ENCODE peak calls at places on chromosomes 11 and 22, in eight cellular contexts. J is posterior cingulate gyrus; K is HTR-8/SVneo; H is Calu3; T is GM12865; S is activated CD4-positive, CD25-positive, alpha-beta regulatory T cell treated with anti-CD3 and anti-CD28 coated beads, Interleukin-2, amount 50 U/mL, for 72 hours; F is IMR-90; E is hypothalamus. U is an unnamed sample.

GRCh38 chr22:47195676-47196492 is 433.4 kb downstream of the TBC1D22A start:
- DNase-seq in S (no peak), T (no peak), J (no peak), K (no peak), E (no peak), H (no peak), F (no peak), U (peak)

GRCh38 chr22:29030016-29030617 is 31.5 kb downstream of the C22orf31 start:
- DNase-seq in T (no peak), J (no peak), H (peak), E (no peak), F (no peak), S (no peak), K (no peak), U (no peak)

GRCh38 chr11:100738701-100739100 is 51.6 kb downstream of the ARHGAP42 start:
- DNase-seq in K (no peak), H (no peak), J (no peak), E (no peak), T (no peak), F (no peak), S (no peak), U (no peak)

GRCh38 chr11:3831378-3832239 is 9.2 kb downstream of the RHOG start:
- DNase-seq in J (no peak), S (no peak), T (no peak), H (no peak), K (no peak), F (no peak), E (no peak), U (no peak)

GRCh38 chr11:126601136-126601535 is 245.7 kb downstream of the ST3GAL4 start:
- DNase-seq in F (no peak), S (no peak), J (no peak), E (no peak), T (no peak), K (no peak), H (no peak), U (no peak)

GRCh38 chr11:45384711-45385241 is 98.6 kb upstream of the SYT13 start:
- DNase-seq in T (no peak), J (no peak), F (no peak), E (no peak), K (no peak), H (no peak), S (no peak), U (no peak)

GRCh38 chr11:17974246-17974645 is 38.6 kb downstream of the SERGEF start:
- DNase-seq in F (no peak), T (no peak), J (no peak), S (no peak), H (no peak), E (no peak), K (no peak), U (no peak)

GRCh38 chr22:31046591-31047226 is 34.4 kb upstream of the SMTN start:
- DNase-seq in F (peak), S (no peak), E (no peak), J (no peak), K (no peak), H (no peak), T (no peak), U (peak)

GRCh38 chr22:39997939-39998726 is 3.4 kb downstream of the FAM83F start:
- DNase-seq in S (no peak), K (peak), H (peak), E (no peak), F (peak), J (no peak), T (no peak), U (no peak)

GRCh38 chr11:489610-490185 is 17.3 kb downstream of the RNH1 start:
- DNase-seq in F (no peak), K (no peak), E (no peak), S (no peak), J (no peak), T (no peak), H (no peak), U (no peak)

GRCh38 chr11:9313648-9314290 is 624 bp downstream of the TMEM41B start:
- DNase-seq in F (peak), E (peak), J (no peak), S (no peak), K (no peak), H (no peak), T (peak), U (no peak)

GRCh38 chr11:860238-861104 is 17.8 kb downstream of the TSPAN4 start:
- DNase-seq in T (no peak), F (no peak), K (no peak), S (no peak), J (no peak), E (no peak), H (no peak), U (no peak)

GRCh38 chr11:133243832-133244231 is 288.5 kb downstream of the OPCML start:
- DNase-seq in H (no peak), J (no peak), S (no peak), F (no peak), T (no peak), K (no peak), E (no peak), U (no peak)

GRCh38 chr11:115238802-115239201 is 265.4 kb downstream of the CADM1 start:
- DNase-seq in K (no peak), H (no peak), E (no peak), F (no peak), S (no peak), T (no peak), J (no peak), U (no peak)

GRCh38 chr11:62445314-62445740 is 26.5 kb downstream of the SCGB1A1 start:
- DNase-seq in S (no peak), K (no peak), F (peak), J (no peak), H (no peak), T (no peak), E (no peak), U (peak)

GRCh38 chr11:93904711-93905110 is 54.3 kb upstream of the VSTM5 start:
- DNase-seq in E (no peak), S (no peak), K (no peak), J (no peak), H (no peak), T (no peak), F (no peak), U (no peak)

GRCh38 chr11:16788141-16789060 is 50.0 kb downstream of the C11orf58 start:
- DNase-seq in H (peak), J (peak), K (peak), T (peak), F (peak), S (peak), E (peak), U (peak)

GRCh38 chr11:1994121-1994520 is 3.5 kb downstream of the H19 start:
- DNase-seq in T (no peak), S (no peak), K (no peak), F (no peak), J (no peak), H (no peak), E (no peak), U (no peak)

GRCh38 chr11:11577932-11578331 is 43.9 kb downstream of the GALNT18 start:
- DNase-seq in H (no peak), F (no peak), K (no peak), E (no peak), S (no peak), T (no peak), J (no peak), U (no peak)

U was measured in tibial nerve.